ENCODE peak calls at places on chromosomes 7 and 10, in ten cellular contexts. One of them, this sample, is unnamed.

GRCh38 chr10:69247313-69247710 is 27.2 kb downstream of the HKDC1 start:
- DNase-seq in tibial nerve: no peak
- DNase-seq in body of pancreas: no peak
- DNase-seq in Peyer's patch: no peak
- DNase-seq in NB4: no peak
- DNase-seq in vagina: no peak
- DNase-seq in spleen: no peak
- DNase-seq in HCT116: no peak
- DNase-seq in esophagus muscularis mucosa: no peak
- DNase-seq in right lobe of liver: no peak
- DNase-seq in this sample: no peak

GRCh38 chr7:66183700-66184099 is 21.4 kb upstream of the TPST1 start:
- DNase-seq in tibial nerve: no peak
- DNase-seq in body of pancreas: no peak
- DNase-seq in Peyer's patch: no peak
- DNase-seq in NB4: no peak
- DNase-seq in vagina: no peak
- DNase-seq in spleen: no peak
- DNase-seq in HCT116: no peak
- DNase-seq in esophagus muscularis mucosa: no peak
- DNase-seq in right lobe of liver: no peak
- DNase-seq in this sample: no peak

GRCh38 chr7:106064836-106065559 is 47.1 kb downstream of the SYPL1 start:
- DNase-seq in tibial nerve: peak; percentile 68
- DNase-seq in body of pancreas: peak; percentile 79
- DNase-seq in Peyer's patch: peak; percentile 80
- DNase-seq in NB4: peak; percentile 47
- DNase-seq in vagina: peak; percentile 92
- DNase-seq in spleen: peak; percentile 83
- DNase-seq in HCT116: peak; percentile 82
- DNase-seq in esophagus muscularis mucosa: peak; percentile 94
- DNase-seq in right lobe of liver: peak; percentile 88
- DNase-seq in this sample: peak; percentile 95

GRCh38 chr10:132551093-132551807 is 13.7 kb downstream of the INPP5A start:
- DNase-seq in tibial nerve: no peak
- DNase-seq in body of pancreas: no peak
- DNase-seq in Peyer's patch: no peak
- DNase-seq in NB4: peak; percentile 97
- DNase-seq in vagina: no peak
- DNase-seq in spleen: peak; percentile 91
- DNase-seq in HCT116: no peak
- DNase-seq in esophagus muscularis mucosa: no peak
- DNase-seq in right lobe of liver: peak; percentile 62
- DNase-seq in this sample: no peak

GRCh38 chr7:5526190-5527037 is 102.8 kb upstream of the TNRC18 start:
- DNase-seq in tibial nerve: no peak
- DNase-seq in body of pancreas: peak; percentile 44
- DNase-seq in Peyer's patch: peak; percentile 71
- DNase-seq in NB4: peak; percentile 75
- DNase-seq in vagina: no peak
- DNase-seq in spleen: peak; percentile 83
- DNase-seq in HCT116: no peak
- DNase-seq in esophagus muscularis mucosa: no peak
- DNase-seq in right lobe of liver: peak; percentile 75
- DNase-seq in this sample: peak; percentile 73

GRCh38 chr7:151081170-151082101 is 827 bp upstream of the FASTK start:
- DNase-seq in tibial nerve: no peak
- DNase-seq in body of pancreas: peak; percentile 52
- DNase-seq in Peyer's patch: peak; percentile 83
- DNase-seq in NB4: peak; percentile 66
- DNase-seq in vagina: no peak
- DNase-seq in spleen: peak; percentile 89
- DNase-seq in HCT116: no peak
- DNase-seq in esophagus muscularis mucosa: no peak
- DNase-seq in right lobe of liver: peak; percentile 85
- DNase-seq in this sample: no peak

GRCh38 chr7:115218076-115218475 is 296.2 kb downstream of the MDFIC start:
- DNase-seq in tibial nerve: no peak
- DNase-seq in body of pancreas: no peak
- DNase-seq in Peyer's patch: no peak
- DNase-seq in NB4: no peak
- DNase-seq in vagina: no peak
- DNase-seq in spleen: no peak
- DNase-seq in HCT116: no peak
- DNase-seq in esophagus muscularis mucosa: no peak
- DNase-seq in right lobe of liver: no peak
- DNase-seq in this sample: no peak

GRCh38 chr7:12369072-12369471 is 34.6 kb downstream of the VWDE start:
- DNase-seq in tibial nerve: no peak
- DNase-seq in body of pancreas: no peak
- DNase-seq in Peyer's patch: no peak
- DNase-seq in NB4: no peak
- DNase-seq in vagina: no peak
- DNase-seq in spleen: no peak
- DNase-seq in HCT116: no peak
- DNase-seq in esophagus muscularis mucosa: no peak
- DNase-seq in right lobe of liver: no peak
- DNase-seq in this sample: no peak

GRCh38 chr7:45874408-45875131 is 1.7 kb upstream of the CCDC201 start:
- DNase-seq in tibial nerve: no peak
- DNase-seq in body of pancreas: no peak
- DNase-seq in Peyer's patch: no peak
- DNase-seq in NB4: no peak
- DNase-seq in vagina: no peak
- DNase-seq in spleen: no peak
- DNase-seq in HCT116: no peak
- DNase-seq in esophagus muscularis mucosa: peak; percentile 77
- DNase-seq in right lobe of liver: no peak
- DNase-seq in this sample: no peak

GRCh38 chr7:2880051-2880450 is 35.9 kb upstream of the GNA12 start:
- DNase-seq in tibial nerve: no peak
- DNase-seq in body of pancreas: no peak
- DNase-seq in Peyer's patch: no peak
- DNase-seq in NB4: no peak
- DNase-seq in vagina: no peak
- DNase-seq in spleen: no peak
- DNase-seq in HCT116: no peak
- DNase-seq in esophagus muscularis mucosa: no peak
- DNase-seq in right lobe of liver: no peak
- DNase-seq in this sample: no peak

GRCh38 chr7:99562832-99563231 is 4.4 kb downstream of the ZNF655 start:
- DNase-seq in tibial nerve: no peak
- DNase-seq in body of pancreas: no peak
- DNase-seq in Peyer's patch: no peak
- DNase-seq in NB4: peak; percentile 81
- DNase-seq in vagina: no peak
- DNase-seq in spleen: no peak
- DNase-seq in HCT116: peak; percentile 96
- DNase-seq in esophagus muscularis mucosa: no peak
- DNase-seq in right lobe of liver: no peak
- DNase-seq in this sample: peak; percentile 72

GRCh38 chr10:27584302-27584701 is 80.2 kb downstream of the RAB18 start:
- DNase-seq in tibial nerve: no peak
- DNase-seq in body of pancreas: no peak
- DNase-seq in Peyer's patch: no peak
- DNase-seq in NB4: no peak
- DNase-seq in vagina: no peak
- DNase-seq in spleen: no peak
- DNase-seq in HCT116: no peak
- DNase-seq in esophagus muscularis mucosa: no peak
- DNase-seq in right lobe of liver: no peak
- DNase-seq in this sample: no peak

GRCh38 chr7:35513828-35514227 is 181.1 kb downstream of the HERPUD2 start:
- DNase-seq in tibial nerve: no peak
- DNase-seq in body of pancreas: no peak
- DNase-seq in Peyer's patch: no peak
- DNase-seq in NB4: no peak
- DNase-seq in vagina: no peak
- DNase-seq in spleen: no peak
- DNase-seq in HCT116: no peak
- DNase-seq in esophagus muscularis mucosa: no peak
- DNase-seq in right lobe of liver: no peak
- DNase-seq in this sample: no peak

GRCh38 chr10:58158806-58159205 is 108.9 kb downstream of the IPMK start:
- DNase-seq in tibial nerve: no peak
- DNase-seq in body of pancreas: no peak
- DNase-seq in Peyer's patch: no peak
- DNase-seq in NB4: no peak
- DNase-seq in vagina: no peak
- DNase-seq in spleen: no peak
- DNase-seq in HCT116: no peak
- DNase-seq in esophagus muscularis mucosa: no peak
- DNase-seq in right lobe of liver: no peak
- DNase-seq in this sample: no peak

GRCh38 chr10:24415455-24416169 is 206.7 kb downstream of the KIAA1217 start:
- DNase-seq in tibial nerve: peak; percentile 87
- DNase-seq in body of pancreas: peak; percentile 54
- DNase-seq in Peyer's patch: peak; percentile 89
- DNase-seq in NB4: no peak
- DNase-seq in vagina: no peak
- DNase-seq in spleen: peak; percentile 72
- DNase-seq in HCT116: no peak
- DNase-seq in esophagus muscularis mucosa: no peak
- DNase-seq in right lobe of liver: peak; percentile 56
- DNase-seq in this sample: peak; percentile 97
- TF ChIP-seq POLR2A in tibial nerve: no peak
- TF ChIP-seq POLR2A in body of pancreas: no peak
- TF ChIP-seq POLR2A in Peyer's patch: no peak
- TF ChIP-seq POLR2A in NB4: no peak
- TF ChIP-seq POLR2A in vagina: no peak
- TF ChIP-seq POLR2A in spleen: no peak
- TF ChIP-seq POLR2A in HCT116: no peak
- TF ChIP-seq POLR2A in esophagus muscularis mucosa: peak; percentile 20
- TF ChIP-seq POLR2A in right lobe of liver: no peak
- TF ChIP-seq POLR2A in this sample: peak; percentile 41

GRCh38 chr7:156928406-156928747 is 21.1 kb upstream of the NOM1 start:
- DNase-seq in tibial nerve: no peak
- DNase-seq in body of pancreas: no peak
- DNase-seq in Peyer's patch: no peak
- DNase-seq in NB4: no peak
- DNase-seq in vagina: no peak
- DNase-seq in spleen: no peak
- DNase-seq in HCT116: no peak
- DNase-seq in esophagus muscularis mucosa: no peak
- DNase-seq in right lobe of liver: no peak
- DNase-seq in this sample: no peak
- TF ChIP-seq POLR2A in tibial nerve: no peak
- TF ChIP-seq POLR2A in body of pancreas: no peak
- TF ChIP-seq POLR2A in Peyer's patch: no peak
- TF ChIP-seq POLR2A in NB4: no peak
- TF ChIP-seq POLR2A in vagina: no peak
- TF ChIP-seq POLR2A in spleen: no peak
- TF ChIP-seq POLR2A in HCT116: no peak
- TF ChIP-seq POLR2A in esophagus muscularis mucosa: no peak
- TF ChIP-seq POLR2A in right lobe of liver: no peak
- TF ChIP-seq POLR2A in this sample: no peak

GRCh38 chr10:127013251-127013656 is 108.0 kb downstream of the DOCK1 start:
- DNase-seq in tibial nerve: no peak
- DNase-seq in body of pancreas: peak; percentile 60
- DNase-seq in Peyer's patch: peak; percentile 80
- DNase-seq in NB4: no peak
- DNase-seq in vagina: peak; percentile 76
- DNase-seq in spleen: no peak
- DNase-seq in HCT116: no peak
- DNase-seq in esophagus muscularis mucosa: no peak
- DNase-seq in right lobe of liver: no peak
- DNase-seq in this sample: no peak
- TF ChIP-seq POLR2A in tibial nerve: no peak
- TF ChIP-seq POLR2A in body of pancreas: no peak
- TF ChIP-seq POLR2A in Peyer's patch: no peak
- TF ChIP-seq POLR2A in NB4: no peak
- TF ChIP-seq POLR2A in vagina: no peak
- TF ChIP-seq POLR2A in spleen: no peak
- TF ChIP-seq POLR2A in HCT116: no peak
- TF ChIP-seq POLR2A in esophagus muscularis mucosa: no peak
- TF ChIP-seq POLR2A in right lobe of liver: no peak
- TF ChIP-seq POLR2A in this sample: no peak

GRCh38 chr7:56053379-56053778 is 1.8 kb downstream of the CCT6A start:
- DNase-seq in tibial nerve: no peak
- DNase-seq in body of pancreas: no peak
- DNase-seq in Peyer's patch: no peak
- DNase-seq in NB4: no peak
- DNase-seq in vagina: no peak
- DNase-seq in spleen: peak; percentile 9
- DNase-seq in HCT116: no peak
- DNase-seq in esophagus muscularis mucosa: no peak
- DNase-seq in right lobe of liver: no peak
- DNase-seq in this sample: no peak

GRCh38 chr7:56053993-56054392 is 2.4 kb downstream of the CCT6A start:
- DNase-seq in tibial nerve: no peak
- DNase-seq in body of pancreas: no peak
- DNase-seq in Peyer's patch: no peak
- DNase-seq in NB4: no peak
- DNase-seq in vagina: no peak
- DNase-seq in spleen: no peak
- DNase-seq in HCT116: no peak
- DNase-seq in esophagus muscularis mucosa: no peak
- DNase-seq in right lobe of liver: no peak
- DNase-seq in this sample: no peak

GRCh38 chr7:56051053-56051338 is 248 bp downstream of the PSPH start:
- DNase-seq in tibial nerve: no peak
- DNase-seq in body of pancreas: no peak
- DNase-seq in Peyer's patch: no peak
- DNase-seq in NB4: no peak
- DNase-seq in vagina: no peak
- DNase-seq in spleen: no peak
- DNase-seq in HCT116: no peak
- DNase-seq in esophagus muscularis mucosa: no peak
- DNase-seq in right lobe of liver: no peak
- DNase-seq in this sample: no peak

GRCh38 chr7:56048245-56048644 is 3.0 kb downstream of the PSPH start:
- DNase-seq in tibial nerve: no peak
- DNase-seq in body of pancreas: no peak
- DNase-seq in Peyer's patch: no peak
- DNase-seq in NB4: no peak
- DNase-seq in vagina: no peak
- DNase-seq in spleen: no peak
- DNase-seq in HCT116: no peak
- DNase-seq in esophagus muscularis mucosa: no peak
- DNase-seq in right lobe of liver: no peak
- DNase-seq in this sample: no peak

DNA sequence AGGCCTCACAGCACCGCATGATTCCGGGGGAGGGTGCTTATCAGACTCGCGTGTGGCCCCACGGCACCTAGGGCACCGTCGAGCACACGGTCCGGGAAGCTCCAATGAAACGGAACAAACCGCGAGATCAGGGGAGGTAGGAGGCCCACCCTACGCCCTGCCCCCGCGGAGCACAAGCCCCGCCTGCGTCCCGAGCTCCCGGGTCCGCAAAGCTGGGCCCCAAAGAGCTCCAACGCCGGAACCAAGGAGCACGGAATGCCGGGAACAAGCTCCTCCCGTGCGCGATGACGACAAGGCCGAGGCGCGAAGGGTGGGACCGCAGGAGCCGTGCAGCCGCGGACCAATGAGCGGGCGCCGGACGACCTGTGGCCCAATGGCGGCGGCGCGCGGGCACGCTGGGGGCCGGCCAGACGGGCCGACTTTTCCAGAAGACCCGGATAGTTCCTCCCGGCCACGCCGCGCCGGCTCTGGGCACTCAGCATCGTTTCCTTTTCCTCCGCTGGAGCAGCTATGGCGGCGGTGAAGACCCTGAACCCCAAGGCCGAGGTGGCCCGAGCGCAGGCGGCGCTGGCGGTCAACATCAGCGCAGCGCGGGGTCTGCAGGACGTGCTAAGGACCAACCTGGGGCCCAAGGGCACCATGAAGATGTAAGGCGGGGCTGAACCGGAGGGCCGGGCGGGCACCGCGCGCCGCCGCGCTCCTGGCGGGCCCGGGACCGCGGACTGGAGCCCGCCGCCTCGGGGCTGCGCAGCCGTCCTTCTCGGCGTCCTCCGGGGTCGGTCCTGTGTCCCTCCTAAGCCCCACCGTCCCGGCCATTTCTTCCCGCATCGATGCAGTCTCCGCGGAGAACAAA is at the start of the genes CCT6A and PSPH:
- DNase-seq in tibial nerve: peak; percentile 94
- DNase-seq in body of pancreas: peak; percentile 98
- DNase-seq in Peyer's patch: peak; percentile 98
- DNase-seq in NB4: peak; percentile 100
- DNase-seq in vagina: peak; percentile 99
- DNase-seq in spleen: peak; percentile 98
- DNase-seq in HCT116: peak; percentile 95
- DNase-seq in esophagus muscularis mucosa: peak; percentile 99
- DNase-seq in right lobe of liver: peak; percentile 99
- DNase-seq in this sample: peak; percentile 97
- TF ChIP-seq POLR2A in tibial nerve: peak; percentile 49
- TF ChIP-seq POLR2A in body of pancreas: peak; percentile 87
- TF ChIP-seq POLR2A in Peyer's patch: peak; percentile 74
- TF ChIP-seq POLR2A in NB4: peak; percentile 90
- TF ChIP-seq POLR2A in vagina: peak; percentile 49
- TF ChIP-seq POLR2A in spleen: peak; percentile 52
- TF ChIP-seq POLR2A in HCT116: peak; percentile 75
- TF ChIP-seq POLR2A in esophagus muscularis mucosa: peak; percentile 44
- TF ChIP-seq POLR2A in right lobe of liver: peak; percentile 91
- TF ChIP-seq POLR2A in this sample: peak; percentile 88

This sample was measured in gastrocnemius medialis.